ENCODE peak calls at places on chromosomes 11 and 22, in nine cellular contexts. H is M059J, R is EH, Y is thoracic aorta, L is NCI-H2227 treated with DMSO at 0.1 percent for 48 hours, U is fibroblast of mammary gland, P is heart right ventricle, N is NCI-H345, G is A549. M is an unnamed sample.

GRCh38 chr11:82701847-82702520 is 31.7 kb downstream of the FAM181B start:
- DNase-seq in R (peak; percentile 28), U (peak; percentile 42), G (peak; percentile 19), P (no peak), N (peak; percentile 17), L (peak; percentile 4), H (peak; percentile 31), Y (no peak), M (peak; percentile 6)

GRCh38 chr22:40685406-40685805 is 6.1 kb downstream of the MCHR1 start:
- DNase-seq in U (no peak), G (no peak), L (no peak), P (no peak), R (no peak), N (no peak), H (no peak), Y (no peak), M (no peak)

GRCh38 chr22:40348025-40348658 is 1.8 kb downstream of the ADSL start:
- DNase-seq in G (peak; percentile 57), R (peak; percentile 67), Y (no peak), P (no peak), H (peak; percentile 41), L (peak; percentile 21), U (peak; percentile 73), N (peak; percentile 15), M (no peak)

GRCh38 chr11:21464601-21465193 is 728.2 kb upstream of the ANO5 start:
- DNase-seq in R (no peak), L (no peak), G (peak; percentile 53), N (no peak), P (no peak), Y (no peak), U (no peak), H (no peak), M (no peak)

GRCh38 chr11:9462172-9462799 is 1.5 kb downstream of the ZNF143 start:
- DNase-seq in L (no peak), R (peak; percentile 64), Y (no peak), G (no peak), U (peak; percentile 16), N (no peak), H (peak; percentile 19), P (no peak), M (no peak)

GRCh38 chr11:31301549-31302225 is 67.9 kb downstream of the DCDC1 start:
- DNase-seq in P (no peak), Y (no peak), H (no peak), N (no peak), G (no peak), R (no peak), L (no peak), U (no peak), M (no peak)

GRCh38 chr11:86571273-86571948 is 101.0 kb downstream of the ME3 start:
- DNase-seq in H (no peak), G (peak; percentile 88), R (no peak), P (no peak), N (no peak), U (no peak), Y (no peak), L (no peak), M (no peak)

GRCh38 chr11:73249304-73249703 is 22.8 kb upstream of the P2RY6 start:
- DNase-seq in H (peak; percentile 89), G (peak; percentile 42), P (no peak), Y (no peak), U (peak; percentile 22), L (no peak), N (no peak), R (no peak), M (no peak)

GRCh38 chr22:41966607-41967240 is 2.5 kb upstream of the SEPTIN3 start:
- DNase-seq in G (peak; percentile 78), U (peak; percentile 92), H (peak; percentile 85), L (no peak), R (peak; percentile 95), P (no peak), N (peak; percentile 37), Y (no peak), M (no peak)

GRCh38 chr11:6771926-6772898 is at the start of gene OR2AG2:
- DNase-seq in G (no peak), N (no peak), U (no peak), H (no peak), Y (no peak), L (no peak), P (no peak), R (no peak), M (no peak)

GRCh38 chr22:40176921-40177737 is 596 bp upstream of the TNRC6B start:
- DNase-seq in H (peak; percentile 74), N (peak; percentile 19), G (peak; percentile 49), Y (no peak), R (peak; percentile 78), L (peak; percentile 15), U (peak; percentile 74), P (no peak), M (peak; percentile 19)

GRCh38 chr22:37305873-37306272 is 23.6 kb downstream of the CYTH4 start:
- DNase-seq in R (no peak), Y (no peak), H (no peak), G (no peak), L (no peak), U (no peak), N (no peak), P (no peak), M (no peak)

GRCh38 chr11:134632347-134633119 is 220.5 kb upstream of the B3GAT1 start:
- DNase-seq in Y (no peak), P (no peak), R (no peak), N (no peak), H (no peak), G (no peak), U (no peak), L (no peak), M (no peak)

GRCh38 chr22:42717197-42717967 is 3.3 kb downstream of the A4GALT start:
- DNase-seq in G (peak; percentile 66), N (no peak), P (no peak), R (no peak), L (peak; percentile 9), U (peak; percentile 45), Y (no peak), H (no peak), M (no peak)

GRCh38 chr22:50274311-50274710 is 4.1 kb upstream of the MAPK11 start:
- DNase-seq in N (peak; percentile 27), G (peak; percentile 70), P (peak; percentile 48), H (peak; percentile 55), R (peak; percentile 63), U (peak; percentile 62), L (peak; percentile 21), Y (no peak), M (no peak)

GRCh38 chr22:49368976-49369725 is 458.5 kb downstream of the BRD1 start:
- DNase-seq in P (no peak), G (peak; percentile 33), L (no peak), R (no peak), U (no peak), N (peak; percentile 78), Y (no peak), H (no peak), M (no peak)

GRCh38 chr22:47030143-47030641 is 267.7 kb downstream of the TBC1D22A start:
- DNase-seq in P (no peak), L (no peak), N (peak; percentile 14), H (no peak), U (peak; percentile 49), Y (no peak), R (peak; percentile 24), G (no peak), M (peak; percentile 3)

GRCh38 chr11:72826191-72826941 is 12.2 kb downstream of the ATG16L2 start:
- DNase-seq in U (no peak), Y (no peak), N (no peak), H (no peak), P (no peak), L (no peak), G (no peak), R (no peak), M (no peak)

GRCh38 chr11:73141031-73141308 is 1.1 kb downstream of the FCHSD2 start:
- DNase-seq in Y (no peak), P (peak; percentile 31), R (no peak), U (peak; percentile 14), G (peak; percentile 17), H (peak; percentile 44), L (no peak), N (no peak), M (peak; percentile 37)

GRCh38 chr11:120702656-120703055 is 191.1 kb downstream of the GRIK4 start:
- DNase-seq in Y (no peak), L (no peak), N (no peak), U (no peak), P (no peak), H (no peak), R (no peak), G (no peak), M (no peak)

GRCh38 chr11:69297225-69297925 is 3.4 kb downstream of the MYEOV start:
- DNase-seq in G (peak; percentile 97), R (peak; percentile 100), P (peak; percentile 95), Y (peak; percentile 92), H (peak; percentile 100), N (peak; percentile 12), U (peak; percentile 98), L (peak; percentile 19), M (peak; percentile 13)

GRCh38 chr22:20979940-20980453 is 2.1 kb upstream of the LZTR1 start:
- DNase-seq in U (no peak), P (no peak), Y (no peak), R (no peak), L (no peak), H (no peak), N (no peak), G (no peak), M (no peak)

GRCh38 chr11:65206901-65207300 is 25.2 kb downstream of the CAPN1 start:
- DNase-seq in R (no peak), P (no peak), N (no peak), L (no peak), H (no peak), Y (no peak), G (no peak), U (no peak), M (no peak)

GRCh38 chr22:44391026-44391425 is 78.3 kb upstream of the SHISAL1 start:
- DNase-seq in N (no peak), H (no peak), Y (no peak), G (no peak), R (no peak), U (no peak), L (no peak), P (no peak), M (no peak)

GRCh38 chr11:113667801-113668200 is 38.3 kb downstream of the TMPRSS5 start:
- DNase-seq in U (no peak), N (no peak), L (no peak), G (no peak), Y (no peak), R (peak; percentile 38), H (peak; percentile 74), P (no peak), M (no peak)

GRCh38 chr22:20441631-20442484 is 4.2 kb upstream of the SCARF2 start:
- DNase-seq in H (no peak), P (no peak), G (no peak), U (no peak), Y (no peak), N (no peak), L (no peak), R (peak; percentile 62), M (no peak)

GRCh38 chr11:63489879-63490278 is 1.1 kb downstream of the PLAAT5 start:
- DNase-seq in P (no peak), L (no peak), N (no peak), R (peak; percentile 10), H (peak; percentile 61), Y (no peak), G (no peak), U (peak; percentile 26), M (no peak)

GRCh38 chr11:10895285-10895684 is 37.4 kb upstream of the ZBED5 start:
- DNase-seq in R (no peak), L (no peak), N (no peak), P (no peak), U (no peak), G (no peak), Y (no peak), H (no peak), M (no peak)